ENCODE peak calls at places on chromosome 13, in five cellular contexts. One of them, this sample, is unnamed.

GRCh38 chr13:33721719-33722118 is 96.2 kb upstream of the RFC3 start:
- DNase-seq in upper lobe of right lung: no peak
- DNase-seq in Panc1: no peak
- DNase-seq in body of pancreas: no peak
- DNase-seq in transverse colon: no peak
- DNase-seq in this sample: no peak

GRCh38 chr13:58955546-58956385 is 1208.0 kb downstream of the DIAPH3 start:
- DNase-seq in upper lobe of right lung: no peak
- DNase-seq in Panc1: no peak
- DNase-seq in body of pancreas: no peak
- DNase-seq in transverse colon: no peak
- DNase-seq in this sample: no peak

GRCh38 chr13:33058816-33059215 is 42.6 kb downstream of the KL start:
- DNase-seq in upper lobe of right lung: no peak
- DNase-seq in Panc1: no peak
- DNase-seq in body of pancreas: no peak
- DNase-seq in transverse colon: no peak
- DNase-seq in this sample: no peak

GRCh38 chr13:98466634-98467236 is 110.2 kb downstream of the STK24 start:
- DNase-seq in upper lobe of right lung: no peak
- DNase-seq in Panc1: no peak
- DNase-seq in body of pancreas: no peak
- DNase-seq in transverse colon: peak; percentile 59
- DNase-seq in this sample: no peak

GRCh38 chr13:23684647-23685046 is 114.4 kb downstream of the TNFRSF19 start:
- DNase-seq in upper lobe of right lung: no peak
- DNase-seq in Panc1: no peak
- DNase-seq in body of pancreas: no peak
- DNase-seq in transverse colon: no peak
- DNase-seq in this sample: no peak

GRCh38 chr13:38017320-38017719 is 147.7 kb upstream of the TRPC4 start:
- DNase-seq in upper lobe of right lung: no peak
- DNase-seq in Panc1: no peak
- DNase-seq in body of pancreas: no peak
- DNase-seq in transverse colon: no peak
- DNase-seq in this sample: no peak

GRCh38 chr13:37716395-37716794 is 117.8 kb upstream of the POSTN start:
- DNase-seq in upper lobe of right lung: no peak
- DNase-seq in Panc1: no peak
- DNase-seq in body of pancreas: no peak
- DNase-seq in transverse colon: no peak
- DNase-seq in this sample: no peak

GRCh38 chr13:114100446-114101320 is 31.7 kb downstream of the RASA3 start:
- DNase-seq in upper lobe of right lung: peak; percentile 44
- DNase-seq in Panc1: no peak
- DNase-seq in body of pancreas: peak; percentile 82
- DNase-seq in transverse colon: peak; percentile 54
- DNase-seq in this sample: no peak

GRCh38 chr13:64556391-64556790 is 2673.7 kb downstream of the PCDH9 start:
- DNase-seq in upper lobe of right lung: no peak
- DNase-seq in Panc1: no peak
- DNase-seq in body of pancreas: no peak
- DNase-seq in transverse colon: no peak
- DNase-seq in this sample: no peak

GRCh38 chr13:42532561-42533335 is 41.2 kb upstream of the TNFSF11 start:
- DNase-seq in upper lobe of right lung: no peak
- DNase-seq in Panc1: no peak
- DNase-seq in body of pancreas: no peak
- DNase-seq in transverse colon: no peak
- DNase-seq in this sample: no peak

GRCh38 chr13:89066868-89067466 is 1395.8 kb downstream of the SLITRK5 start:
- DNase-seq in upper lobe of right lung: no peak
- DNase-seq in Panc1: peak; percentile 12
- DNase-seq in body of pancreas: peak; percentile 24
- DNase-seq in transverse colon: peak; percentile 12
- DNase-seq in this sample: peak; percentile 14

GRCh38 chr13:99812611-99813010 is 159.0 kb downstream of the ZIC5 start:
- DNase-seq in upper lobe of right lung: no peak
- DNase-seq in Panc1: no peak
- DNase-seq in body of pancreas: peak; percentile 25
- DNase-seq in transverse colon: no peak
- DNase-seq in this sample: peak; percentile 79

GRCh38 chr13:46134961-46135522 is 30.2 kb upstream of the CPB2 start:
- DNase-seq in upper lobe of right lung: no peak
- DNase-seq in Panc1: no peak
- DNase-seq in body of pancreas: peak; percentile 82
- DNase-seq in transverse colon: no peak
- DNase-seq in this sample: peak; percentile 48

GRCh38 chr13:54640719-54641118 is 1612.1 kb downstream of the OLFM4 start:
- DNase-seq in upper lobe of right lung: no peak
- DNase-seq in Panc1: no peak
- DNase-seq in body of pancreas: no peak
- DNase-seq in transverse colon: no peak
- DNase-seq in this sample: no peak

GRCh38 chr13:39245688-39246087 is 207.4 kb downstream of the NHLRC3 start:
- DNase-seq in upper lobe of right lung: no peak
- DNase-seq in Panc1: no peak
- DNase-seq in body of pancreas: no peak
- DNase-seq in transverse colon: no peak
- DNase-seq in this sample: no peak

GRCh38 chr13:49995535-49996165 is 1.2 kb upstream of the TRIM13 start:
- DNase-seq in upper lobe of right lung: no peak
- DNase-seq in Panc1: no peak
- DNase-seq in body of pancreas: no peak
- DNase-seq in transverse colon: no peak
- DNase-seq in this sample: no peak

GRCh38 chr13:48431987-48432615 is 19.2 kb upstream of the LPAR6 start:
- DNase-seq in upper lobe of right lung: no peak
- DNase-seq in Panc1: no peak
- DNase-seq in body of pancreas: no peak
- DNase-seq in transverse colon: no peak
- DNase-seq in this sample: no peak

GRCh38 chr13:49585220-49586157 is at the start of gene RCBTB1:
- DNase-seq in upper lobe of right lung: peak; percentile 86
- DNase-seq in Panc1: no peak
- DNase-seq in body of pancreas: peak; percentile 83
- DNase-seq in transverse colon: peak; percentile 69
- DNase-seq in this sample: no peak

GRCh38 chr13:114234266-114234644 is 442 bp upstream of the CDC16 start:
- DNase-seq in upper lobe of right lung: no peak
- DNase-seq in Panc1: no peak
- DNase-seq in body of pancreas: no peak
- DNase-seq in transverse colon: no peak
- DNase-seq in this sample: no peak

GRCh38 chr13:45314822-45315221 is 26.2 kb downstream of the TPT1 start:
- DNase-seq in upper lobe of right lung: no peak
- DNase-seq in Panc1: no peak
- DNase-seq in body of pancreas: no peak
- DNase-seq in transverse colon: no peak
- DNase-seq in this sample: no peak

GRCh38 chr13:52852444-52852843 is 4.0 kb upstream of the PCDH8 start:
- DNase-seq in upper lobe of right lung: no peak
- DNase-seq in Panc1: no peak
- DNase-seq in body of pancreas: no peak
- DNase-seq in transverse colon: no peak
- DNase-seq in this sample: no peak

GRCh38 chr13:100597253-100597652 is 8.7 kb upstream of the GGACT start:
- DNase-seq in upper lobe of right lung: no peak
- DNase-seq in Panc1: no peak
- DNase-seq in body of pancreas: no peak
- DNase-seq in transverse colon: no peak
- DNase-seq in this sample: no peak

GRCh38 chr13:94612050-94612449 is 10.4 kb downstream of the GPR180 start:
- DNase-seq in upper lobe of right lung: no peak
- DNase-seq in Panc1: no peak
- DNase-seq in body of pancreas: no peak
- DNase-seq in transverse colon: no peak
- DNase-seq in this sample: no peak

GRCh38 chr13:77521595-77522367 is 13.7 kb upstream of the SCEL start:
- DNase-seq in upper lobe of right lung: peak; percentile 74
- DNase-seq in Panc1: no peak
- DNase-seq in body of pancreas: peak; percentile 28
- DNase-seq in transverse colon: no peak
- DNase-seq in this sample: no peak

GRCh38 chr13:60431108-60431700 is 34.2 kb downstream of the TDRD3 start:
- DNase-seq in upper lobe of right lung: no peak
- DNase-seq in Panc1: peak; percentile 30
- DNase-seq in body of pancreas: no peak
- DNase-seq in transverse colon: no peak
- DNase-seq in this sample: peak; percentile 19

GRCh38 chr13:28022848-28023518 is 34.5 kb upstream of the URAD start:
- DNase-seq in upper lobe of right lung: no peak
- DNase-seq in Panc1: no peak
- DNase-seq in body of pancreas: peak; percentile 20
- DNase-seq in transverse colon: no peak
- DNase-seq in this sample: no peak

GRCh38 chr13:37811441-37811840 is 58.1 kb downstream of the TRPC4 start:
- DNase-seq in upper lobe of right lung: no peak
- DNase-seq in Panc1: no peak
- DNase-seq in body of pancreas: no peak
- DNase-seq in transverse colon: no peak
- DNase-seq in this sample: no peak

GRCh38 chr13:91056746-91057145 is 290.7 kb upstream of the MIR17HG start:
- DNase-seq in upper lobe of right lung: no peak
- DNase-seq in Panc1: no peak
- DNase-seq in body of pancreas: no peak
- DNase-seq in transverse colon: no peak
- DNase-seq in this sample: no peak

GRCh38 chr13:26042781-26043180 is 9.0 kb downstream of the SHISA2 start:
- DNase-seq in upper lobe of right lung: no peak
- DNase-seq in Panc1: no peak
- DNase-seq in body of pancreas: no peak
- DNase-seq in transverse colon: no peak
- DNase-seq in this sample: no peak

GRCh38 chr13:98228661-98229349 is 51.7 kb upstream of the RNF113B start:
- DNase-seq in upper lobe of right lung: no peak
- DNase-seq in Panc1: no peak
- DNase-seq in body of pancreas: no peak
- DNase-seq in transverse colon: no peak
- DNase-seq in this sample: no peak

GRCh38 chr13:26952551-26953138 is 192.1 kb upstream of the GPR12 start:
- DNase-seq in upper lobe of right lung: no peak
- DNase-seq in Panc1: no peak
- DNase-seq in body of pancreas: no peak
- DNase-seq in transverse colon: no peak
- DNase-seq in this sample: no peak

DNA sequence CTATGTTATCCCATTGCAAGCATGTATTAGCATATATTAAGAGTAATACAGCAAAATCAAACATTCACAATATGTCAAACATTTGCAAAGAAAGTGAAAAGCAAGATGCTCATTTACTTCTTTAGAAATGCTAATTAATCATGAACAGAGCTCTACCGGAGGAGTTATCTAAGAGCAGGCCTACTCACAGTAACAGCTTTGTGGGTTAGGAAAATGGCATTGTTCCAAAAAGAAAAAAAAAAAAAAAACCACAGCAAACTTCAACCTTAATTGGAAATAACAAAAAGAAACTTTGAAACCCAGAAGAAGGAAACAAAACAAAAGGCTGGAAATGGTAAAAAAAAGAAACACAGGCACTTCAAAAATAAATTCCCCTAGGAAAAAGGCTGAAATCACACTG is 1236.7 kb upstream of the SPRY2 start:
- DNase-seq in upper lobe of right lung: no peak
- DNase-seq in Panc1: no peak
- DNase-seq in body of pancreas: no peak
- DNase-seq in transverse colon: no peak
- DNase-seq in this sample: no peak
- H3K4me3 ChIP-seq in upper lobe of right lung: no peak overlapping the region
- H3K4me3 ChIP-seq in Panc1: no peak overlapping the region
- H3K4me3 ChIP-seq in body of pancreas: no peak overlapping the region
- H3K4me3 ChIP-seq in transverse colon: no peak overlapping the region
- H3K4me3 ChIP-seq in this sample: no peak overlapping the region

GRCh38 chr13:75478659-75479058 is 3.3 kb downstream of the TBC1D4 start:
- DNase-seq in upper lobe of right lung: no peak
- DNase-seq in Panc1: no peak
- DNase-seq in body of pancreas: no peak
- DNase-seq in transverse colon: no peak
- DNase-seq in this sample: no peak
- H3K36me3 ChIP-seq in upper lobe of right lung: no peaks in the 10 kb centered on the region
- H3K36me3 ChIP-seq in Panc1: no peaks in the 10 kb centered on the region
- H3K36me3 ChIP-seq in body of pancreas: no peaks in the 10 kb centered on the region
- H3K36me3 ChIP-seq in transverse colon: no peaks in the 10 kb centered on the region
- H3K36me3 ChIP-seq in this sample: no peaks in the 10 kb centered on the region

GRCh38 chr13:24744247-24744646 is 19.7 kb upstream of the RNF17 start:
- DNase-seq in upper lobe of right lung: no peak
- DNase-seq in Panc1: no peak
- DNase-seq in body of pancreas: no peak
- DNase-seq in transverse colon: no peak
- DNase-seq in this sample: no peak

GRCh38 chr13:24745861-24746617 is 17.9 kb upstream of the RNF17 start:
- DNase-seq in upper lobe of right lung: no peak
- DNase-seq in Panc1: no peak
- DNase-seq in body of pancreas: no peak
- DNase-seq in transverse colon: no peak
- DNase-seq in this sample: no peak

GRCh38 chr13:24747248-24748151 is 16.5 kb upstream of the RNF17 start:
- DNase-seq in upper lobe of right lung: peak; percentile 64
- DNase-seq in Panc1: no peak
- DNase-seq in body of pancreas: no peak
- DNase-seq in transverse colon: peak; percentile 24
- DNase-seq in this sample: no peak

GRCh38 chr13:24745516-24745860 is 18.5 kb upstream of the RNF17 start:
- DNase-seq in upper lobe of right lung: no peak
- DNase-seq in Panc1: no peak
- DNase-seq in body of pancreas: no peak
- DNase-seq in transverse colon: no peak
- DNase-seq in this sample: no peak

DNA sequence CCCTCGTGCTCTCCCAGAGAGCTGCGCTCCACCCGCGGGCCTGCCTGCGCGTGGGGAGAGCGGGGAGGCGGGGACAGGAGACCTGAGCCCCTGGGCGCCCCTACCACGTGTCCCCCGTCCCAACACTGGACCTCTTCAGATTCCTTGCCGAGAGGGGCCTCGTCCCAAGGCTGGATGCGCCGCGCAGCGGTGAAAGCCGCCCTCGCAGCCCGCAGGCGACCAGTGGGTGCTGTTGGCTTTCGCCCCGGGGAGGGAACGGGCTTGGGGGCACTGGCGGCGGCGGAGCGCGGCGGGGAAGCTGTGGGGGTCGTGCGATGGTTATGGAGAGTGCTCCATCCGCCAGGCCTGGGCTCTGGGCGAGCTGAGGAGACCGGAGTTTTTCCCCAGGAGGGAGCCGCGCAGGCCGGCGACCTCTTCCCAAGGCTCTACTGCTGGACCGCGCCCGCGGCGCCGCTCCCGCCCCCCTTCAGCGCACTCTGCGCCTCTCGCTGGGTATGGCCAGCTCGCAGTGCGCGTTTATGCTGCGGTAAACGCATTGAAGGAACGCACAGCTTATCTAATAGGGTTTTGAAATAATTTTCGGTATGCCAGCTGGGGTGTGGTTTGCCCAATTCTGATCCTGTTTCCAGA is 17.2 kb upstream of the RNF17 start:
- DNase-seq in upper lobe of right lung: no peak
- DNase-seq in Panc1: no peak
- DNase-seq in body of pancreas: no peak
- DNase-seq in transverse colon: no peak
- DNase-seq in this sample: no peak
- TF ChIP-seq CTCF in upper lobe of right lung: no peak
- TF ChIP-seq CTCF in Panc1: peak; percentile 54
- TF ChIP-seq CTCF in body of pancreas: no peak
- TF ChIP-seq CTCF in transverse colon: no peak
- TF ChIP-seq CTCF in this sample: peak; percentile 34

GRCh38 chr13:79895416-79895815 is 414.5 kb downstream of the NDFIP2 start:
- DNase-seq in upper lobe of right lung: no peak
- DNase-seq in Panc1: no peak
- DNase-seq in body of pancreas: no peak
- DNase-seq in transverse colon: no peak
- DNase-seq in this sample: no peak
- H3K4me3 ChIP-seq in upper lobe of right lung: no peak overlapping the region
- H3K4me3 ChIP-seq in Panc1: no peak overlapping the region
- H3K4me3 ChIP-seq in body of pancreas: no peak overlapping the region
- H3K4me3 ChIP-seq in transverse colon: no peak overlapping the region
- H3K4me3 ChIP-seq in this sample: no peak overlapping the region